ENCODE peak calls at places on chromosomes 16 and 17, in eight cellular contexts. D is activated CD4-positive, alpha-beta T cell treated with anti-CD3 and anti-CD28 coated beads for 4 hours; I is mucosa of descending colon; P is fibroblast of lung; J is NCI-H1092; O is neural progenitor cell; T is nucleus accumbens; R is HFF-Myc. L is an unnamed sample.
A peak's percentile ranks its signal among the peaks of the same experiment; 100 is the strongest.

GRCh38 chr16:55660026-55660425 is 4.2 kb downstream of the SLC6A2 start:
- DNase-seq in D (no peak), I (no peak), P (no peak), J (no peak), O (no peak), T (no peak), R (no peak), L (no peak)

GRCh38 chr17:4444782-4445473 is 11.2 kb downstream of the SPNS3 start:
- DNase-seq in D (no peak), I (peak; percentile 79), P (peak; percentile 15), J (no peak), O (no peak), T (no peak), R (no peak), L (no peak)

GRCh38 chr17:82661717-82662683 is 13.8 kb upstream of the WDR45B start:
- DNase-seq in D (no peak), I (peak; percentile 45), P (no peak), J (no peak), O (no peak), T (no peak), R (no peak), L (no peak)

GRCh38 chr16:21162661-21163151 is 4.2 kb downstream of the LDAF1 start:
- DNase-seq in D (no peak), I (no peak), P (no peak), J (no peak), O (no peak), T (no peak), R (no peak), L (no peak)

GRCh38 chr17:28612936-28613872 is 781 bp downstream of the RSKR start:
- DNase-seq in D (peak; percentile 58), I (no peak), P (peak; percentile 23), J (peak; percentile 13), O (peak; percentile 74), T (peak; percentile 3), R (no peak), L (peak; percentile 47)

GRCh38 chr16:51544850-51545467 is 393.9 kb upstream of the SALL1 start:
- DNase-seq in D (no peak), I (no peak), P (no peak), J (no peak), O (peak; percentile 81), T (no peak), R (no peak), L (no peak)

GRCh38 chr17:38749222-38750043 is 1.3 kb upstream of the PCGF2 start:
- DNase-seq in D (no peak), I (peak; percentile 92), P (peak; percentile 74), J (peak; percentile 51), O (peak; percentile 90), T (no peak), R (no peak), L (no peak)

GRCh38 chr17:46023783-46024388 is 24.8 kb downstream of the STH start:
- DNase-seq in D (no peak), I (no peak), P (no peak), J (no peak), O (no peak), T (no peak), R (no peak), L (peak; percentile 12)

GRCh38 chr16:50071075-50071671 is 5.4 kb downstream of the HEATR3 start:
- DNase-seq in D (no peak), I (no peak), P (no peak), J (no peak), O (no peak), T (no peak), R (no peak), L (no peak)

GRCh38 chr16:68200120-68200783 is 35.7 kb downstream of the ESRP2 start:
- DNase-seq in D (no peak), I (no peak), P (peak; percentile 51), J (no peak), O (no peak), T (no peak), R (no peak), L (no peak)

GRCh38 chr17:53633856-53634255 is 188.9 kb upstream of the KIF2B start:
- DNase-seq in D (no peak), I (no peak), P (no peak), J (no peak), O (no peak), T (no peak), R (no peak), L (no peak)

GRCh38 chr17:46175891-46176290 is 17.3 kb downstream of the KANSL1 start:
- DNase-seq in D (no peak), I (no peak), P (peak; percentile 36), J (no peak), O (no peak), T (no peak), R (no peak), L (no peak)

GRCh38 chr17:29789186-29790170 is 140.6 kb downstream of the SSH2 start:
- DNase-seq in D (no peak), I (no peak), P (peak; percentile 38), J (no peak), O (peak; percentile 7), T (no peak), R (no peak), L (no peak)

GRCh38 chr16:86355538-86355937 is 154.8 kb upstream of the FOXF1 start:
- DNase-seq in D (no peak), I (no peak), P (peak; percentile 96), J (no peak), O (no peak), T (no peak), R (no peak), L (no peak)

GRCh38 chr17:61862105-61862574 is 1.2 kb downstream of the BRIP1 start:
- DNase-seq in D (no peak), I (no peak), P (peak; percentile 57), J (no peak), O (no peak), T (no peak), R (no peak), L (no peak)

GRCh38 chr17:42917236-42917603 is 16.6 kb downstream of the G6PC1 start:
- DNase-seq in D (no peak), I (no peak), P (peak; percentile 35), J (no peak), O (no peak), T (no peak), R (no peak), L (no peak)

GRCh38 chr16:70772493-70772892 is 28.5 kb downstream of the VAC14 start:
- DNase-seq in D (no peak), I (no peak), P (peak; percentile 50), J (no peak), O (no peak), T (no peak), R (no peak), L (no peak)

GRCh38 chr17:77527394-77527793 is 386.6 kb downstream of the SEC14L1 start:
- DNase-seq in D (no peak), I (no peak), P (no peak), J (no peak), O (no peak), T (no peak), R (no peak), L (no peak)

GRCh38 chr17:10172241-10172741 is 26.1 kb downstream of the GAS7 start:
- DNase-seq in D (no peak), I (no peak), P (no peak), J (no peak), O (no peak), T (no peak), R (no peak), L (no peak)

GRCh38 chr17:80720624-80721577 is 176.3 kb downstream of the RPTOR start:
- DNase-seq in D (peak; percentile 62), I (peak; percentile 69), P (peak; percentile 75), J (no peak), O (no peak), T (no peak), R (no peak), L (no peak)

GRCh38 chr17:46770439-46770817 is 48.1 kb downstream of the WNT3 start:
- DNase-seq in D (no peak), I (no peak), P (no peak), J (no peak), O (no peak), T (no peak), R (no peak), L (no peak)

GRCh38 chr17:33667052-33667509 is 374.0 kb upstream of the ASIC2 start:
- DNase-seq in D (peak; percentile 8), I (no peak), P (no peak), J (no peak), O (no peak), T (no peak), R (peak; percentile 2), L (no peak)

GRCh38 chr17:74770498-74771318 is 5.4 kb downstream of the NAT9 start:
- DNase-seq in D (peak; percentile 75), I (peak; percentile 79), P (no peak), J (peak; percentile 33), O (peak; percentile 78), T (peak; percentile 17), R (no peak), L (peak; percentile 63)

GRCh38 chr17:43791589-43791988 is 11.4 kb downstream of the CFAP97D1 start:
- DNase-seq in D (no peak), I (no peak), P (peak; percentile 61), J (no peak), O (peak; percentile 34), T (no peak), R (peak; percentile 72), L (peak; percentile 56)

GRCh38 chr17:32161506-32162365 is 19.4 kb downstream of the RHOT1 start:
- DNase-seq in D (no peak), I (no peak), P (peak; percentile 95), J (no peak), O (no peak), T (no peak), R (peak; percentile 80), L (no peak)

GRCh38 chr16:66081967-66082366 is 284.5 kb upstream of the CDH5 start:
- DNase-seq in D (no peak), I (no peak), P (peak; percentile 97), J (no peak), O (no peak), T (no peak), R (peak; percentile 82), L (no peak)

GRCh38 chr16:88781140-88782077 is 3.6 kb downstream of the PIEZO1 start:
- DNase-seq in D (peak; percentile 68), I (peak; percentile 85), P (no peak), J (no peak), O (no peak), T (no peak), R (no peak), L (no peak)

GRCh38 chr16:48182979-48183537 is 27.3 kb upstream of the ABCC12 start:
- DNase-seq in D (no peak), I (no peak), P (no peak), J (no peak), O (no peak), T (no peak), R (no peak), L (no peak)

GRCh38 chr17:78787444-78787843 is 5.4 kb upstream of the CYTH1 start:
- DNase-seq in D (no peak), I (no peak), P (no peak), J (no peak), O (no peak), T (no peak), R (no peak), L (no peak)

GRCh38 chr16:77584205-77584859 is 138.0 kb upstream of the NUDT7 start:
- DNase-seq in D (peak; percentile 32), I (no peak), P (peak; percentile 58), J (peak; percentile 26), O (peak; percentile 70), T (no peak), R (peak; percentile 33), L (peak; percentile 67)

GRCh38 chr17:8392274-8392673 is 5.4 kb downstream of the RNF222 start:
- DNase-seq in D (no peak), I (no peak), P (no peak), J (no peak), O (no peak), T (no peak), R (no peak), L (no peak)

GRCh38 chr17:44219126-44219635 is 294 bp downstream of the UBTF start:
- DNase-seq in D (peak; percentile 62), I (peak; percentile 85), P (peak; percentile 58), J (peak; percentile 34), O (peak; percentile 93), T (peak; percentile 60), R (no peak), L (no peak)

GRCh38 chr17:16286947-16287562 is 66.2 kb downstream of the CENPV start:
- DNase-seq in D (no peak), I (peak; percentile 80), P (no peak), J (no peak), O (no peak), T (no peak), R (no peak), L (no peak)

GRCh38 chr17:74299618-74300009 is 25.6 kb downstream of the DNAI2 start:
- DNase-seq in D (no peak), I (no peak), P (no peak), J (no peak), O (no peak), T (no peak), R (no peak), L (no peak)